ENCODE peak calls at places on chromosomes 13 and 19, in five cellular contexts. X is HepG2, P is GM12878, O is K562, L is H1. B is an unnamed sample. For H3K4me1, the result is how much of the 10 kb centered on the place peaks cover.

GRCh38 chr19:33627526-33627925 is 5.8 kb downstream of the CHST8 start:
- DNase-seq in X (no peak), P (no peak), O (no peak), L (no peak), B (no peak)

GRCh38 chr19:31497709-31498108 is 148.5 kb upstream of the TSHZ3 start:
- DNase-seq in X (no peak), P (no peak), O (no peak), L (no peak), B (no peak)

GRCh38 chr13:114194853-114195252 is 15.8 kb downstream of the CFAP97D2 start:
- DNase-seq in X (no peak), P (no peak), O (no peak), L (no peak), B (no peak)

GRCh38 chr19:39924952-39925351 is 9.5 kb downstream of the FCGBP start:
- DNase-seq in X (no peak), P (no peak), O (no peak), L (no peak), B (no peak)

GRCh38 chr13:66689628-66690027 is 540.5 kb downstream of the PCDH9 start:
- DNase-seq in X (no peak), P (no peak), O (no peak), L (no peak), B (no peak)

GRCh38 chr19:8308891-8309291 is 733 bp upstream of the CD320 start:
- DNase-seq in X (no peak), P (no peak), O (no peak), L (no peak), B (no peak)

GRCh38 chr13:110294624-110295023 is 12.3 kb downstream of the COL4A1 start:
- DNase-seq in X (no peak), P (no peak), O (no peak), L (no peak), B (no peak)

GRCh38 chr19:31639306-31639705 is 290.1 kb upstream of the TSHZ3 start:
- DNase-seq in X (no peak), P (no peak), O (no peak), L (no peak), B (no peak)

GRCh38 chr13:73417012-73417615 is 358.3 kb downstream of the KLF5 start:
- DNase-seq in X (peak), P (no peak), O (peak), L (no peak), B (peak)

GRCh38 chr19:58558066-58558622 is at the start of gene UBE2M:
- DNase-seq in X (no peak), P (no peak), O (peak), L (no peak), B (no peak)
- TF ChIP-seq SP1 in X (no peak), P (no peak), O (no peak), L (no peak), B (no peak)

GRCh38 chr13:59879281-59879680 is 284.4 kb downstream of the DIAPH3 start:
- DNase-seq in X (no peak), P (no peak), O (no peak), L (no peak), B (no peak)

GRCh38 chr13:59874973-59875372 is 288.8 kb downstream of the DIAPH3 start:
- DNase-seq in X (no peak), P (no peak), O (no peak), L (no peak), B (no peak)

GRCh38 chr13:59883885-59884284 is 279.8 kb downstream of the DIAPH3 start:
- DNase-seq in X (no peak), P (no peak), O (no peak), L (no peak), B (no peak)

GRCh38 chr13:59877933-59878332 is 285.8 kb downstream of the DIAPH3 start:
- DNase-seq in X (no peak), P (no peak), O (no peak), L (no peak), B (no peak)

DNA sequence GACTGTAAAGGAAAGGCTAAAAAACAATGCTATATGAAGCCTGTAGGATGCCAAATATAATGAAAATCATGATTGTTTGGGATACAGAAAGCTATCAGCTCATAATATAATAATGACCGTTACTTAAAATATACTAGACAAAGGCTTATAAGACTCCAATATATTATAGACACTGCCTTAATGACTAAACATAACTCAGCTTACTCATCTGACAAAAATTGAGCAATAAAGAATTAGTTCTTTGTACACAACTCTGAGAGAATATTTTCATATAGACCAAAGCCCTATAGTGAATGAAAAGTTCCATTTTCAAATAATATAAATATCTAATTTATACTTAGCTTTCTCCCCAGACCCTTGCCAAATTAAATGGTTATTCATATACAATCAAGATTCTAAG is 283.3 kb downstream of the DIAPH3 start:
- DNase-seq in X (no peak), P (no peak), O (no peak), L (no peak), B (no peak)
- H3K4me1 ChIP-seq in X (under half), P (under half), O (under half), L (under half), B (under half)

GRCh38 chr13:49958321-49958720 is 22.2 kb upstream of the SPRYD7 start:
- DNase-seq in X (no peak), P (no peak), O (no peak), L (no peak), B (no peak)

GRCh38 chr13:49952168-49952567 is 16.0 kb upstream of the SPRYD7 start:
- DNase-seq in X (no peak), P (no peak), O (no peak), L (no peak), B (no peak)

GRCh38 chr13:49954674-49955455 is 18.7 kb upstream of the SPRYD7 start:
- DNase-seq in X (no peak), P (no peak), O (no peak), L (no peak), B (no peak)

GRCh38 chr13:49953560-49953959 is 17.4 kb upstream of the SPRYD7 start:
- DNase-seq in X (no peak), P (no peak), O (no peak), L (no peak), B (no peak)

DNA sequence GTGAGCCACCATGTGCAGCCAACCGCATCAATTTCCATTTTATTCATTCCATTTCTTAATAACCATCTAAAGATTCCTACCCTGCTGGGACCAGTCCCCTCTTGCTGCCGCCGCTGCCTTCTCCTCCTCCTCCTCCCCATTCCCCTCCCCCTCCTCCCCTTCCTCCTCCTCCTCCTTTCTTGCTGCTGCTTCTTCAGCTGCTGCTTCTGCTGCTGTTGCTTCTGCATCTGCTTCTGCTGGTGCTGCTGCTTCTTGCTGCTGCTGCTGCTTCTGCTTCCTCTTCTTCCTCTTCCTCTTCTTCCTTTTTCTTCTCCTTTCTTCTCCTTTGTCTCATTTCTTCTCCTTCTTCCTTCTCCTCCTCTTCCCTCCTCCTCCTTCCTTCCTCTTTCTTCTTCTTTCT is 20.0 kb upstream of the SPRYD7 start:
- DNase-seq in X (no peak), P (no peak), O (no peak), L (no peak), B (no peak)
- H3K27ac ChIP-seq in X (no peak), P (no peak), O (no peak), L (no peak), B (no peak)

GRCh38 chr13:94346261-94347019 is 133.0 kb downstream of the DCT start:
- DNase-seq in X (no peak), P (no peak), O (no peak), L (no peak), B (no peak)

GRCh38 chr13:94342436-94343242 is 136.8 kb downstream of the DCT start:
- DNase-seq in X (no peak), P (no peak), O (no peak), L (no peak), B (no peak)

GRCh38 chr13:94343243-94343585 is 136.3 kb downstream of the DCT start:
- DNase-seq in X (no peak), P (no peak), O (no peak), L (no peak), B (no peak)

GRCh38 chr13:94344126-94344863 is 135.2 kb downstream of the DCT start:
- DNase-seq in X (peak), P (no peak), O (no peak), L (no peak), B (no peak)

DNA sequence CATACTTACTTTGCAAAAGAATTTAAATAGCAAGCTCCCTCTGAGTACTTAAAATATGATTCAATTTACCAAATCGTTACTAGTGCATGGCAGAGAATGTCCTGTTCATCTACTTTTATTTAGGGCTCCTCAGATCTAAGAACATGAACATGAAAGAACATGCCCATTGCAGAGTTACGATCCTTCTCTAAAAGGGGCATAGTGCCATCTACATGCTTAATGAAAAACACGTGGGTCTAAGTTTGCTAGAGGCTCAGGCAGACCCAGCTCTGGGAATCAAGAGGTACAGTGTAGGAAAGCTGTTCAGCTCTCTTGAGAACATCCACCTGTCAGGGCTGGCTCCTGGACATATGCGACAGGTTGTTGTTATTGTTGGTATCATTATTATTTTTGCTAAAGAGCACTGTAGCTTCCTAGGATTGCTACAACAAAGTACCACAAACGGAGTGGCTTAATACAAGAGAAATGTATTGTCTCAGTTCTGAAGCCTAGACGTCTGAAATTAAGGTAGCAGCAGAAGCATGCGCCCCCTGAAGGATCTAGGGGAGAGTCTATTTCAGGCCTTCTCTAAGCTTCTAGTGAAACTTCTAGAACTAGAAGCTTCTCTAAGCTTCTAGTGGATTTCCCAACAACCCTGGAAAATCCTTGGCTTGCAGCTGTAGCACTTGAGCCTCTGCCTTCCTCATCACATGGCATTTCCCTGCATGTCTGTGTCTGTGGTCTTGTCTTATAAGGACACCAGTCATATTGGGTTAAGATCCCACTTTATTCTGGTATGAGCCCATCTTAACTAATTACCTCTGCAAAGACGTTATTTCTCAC is 133.9 kb downstream of the DCT start:
- DNase-seq in X (peak), P (no peak), O (no peak), L (no peak), B (no peak)
- TF ChIP-seq SP1 in X (no peak), P (no peak), O (no peak), L (no peak), B (no peak)

GRCh38 chr19:10768936-10769335 is 51.1 kb downstream of the DNM2 start:
- DNase-seq in X (no peak), P (no peak), O (no peak), L (no peak), B (no peak)
- H3K4me1 ChIP-seq in X (half or more), P (under half), O (under half), L (under half), B (under half)

DNA sequence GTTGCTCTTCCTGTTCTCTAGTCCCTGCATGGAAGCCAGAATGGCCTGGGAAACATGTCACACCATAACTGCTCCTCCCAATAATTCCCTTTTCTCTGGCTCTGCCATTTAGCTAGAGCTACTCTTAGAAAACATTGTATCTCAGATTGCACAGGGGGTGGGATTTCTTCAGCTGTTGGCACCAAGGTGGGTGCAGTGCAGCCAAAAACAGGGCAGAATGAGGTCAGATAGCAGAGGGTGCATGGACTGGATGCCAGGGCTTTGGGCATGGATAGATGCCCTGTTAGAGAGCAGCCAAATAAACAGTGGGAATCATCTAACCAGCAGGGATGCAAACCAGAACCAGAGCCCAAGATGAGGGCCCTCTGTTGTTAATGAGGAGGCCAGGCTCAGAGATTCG is 4.9 kb upstream of the AMER2 start:
- DNase-seq in X (no peak), P (no peak), O (no peak), L (no peak), B (no peak)
- H3K27ac ChIP-seq in X (no peak), P (no peak), O (no peak), L (no peak), B (no peak)

GRCh38 chr13:101552286-101552685 is 99.8 kb downstream of the ITGBL1 start:
- DNase-seq in X (no peak), P (no peak), O (no peak), L (no peak), B (no peak)
- TF ChIP-seq SP1 in X (no peak), P (no peak), O (no peak), L (no peak), B (no peak)

DNA sequence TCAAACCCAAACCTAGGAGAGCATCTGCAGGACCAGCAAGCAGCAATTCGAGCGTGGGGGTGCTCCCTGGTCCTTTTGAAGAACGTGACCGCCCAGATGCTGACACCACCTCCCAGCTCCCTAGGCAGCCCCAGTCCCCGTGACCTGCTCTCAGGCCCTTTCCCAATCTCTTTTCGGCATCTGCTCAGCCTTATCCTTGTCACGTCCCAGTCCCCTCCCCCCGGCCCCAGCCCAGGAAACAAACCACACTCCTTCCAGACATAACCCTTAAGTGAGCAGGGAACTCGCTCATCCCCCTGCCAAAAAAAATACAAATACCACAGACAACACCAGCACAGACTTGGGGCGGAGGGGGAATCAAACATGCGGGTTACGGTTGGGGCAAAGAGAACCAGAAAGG is 3.3 kb downstream of the MLLT1 start:
- DNase-seq in X (no peak), P (no peak), O (peak), L (no peak), B (no peak)
- H3K4me1 ChIP-seq in X (half or more), P (under half), O (half or more), L (under half), B (under half)

B was measured in HCT116.